ENCODE peak calls at places on chromosome 4, in four cellular contexts. P is dorsolateral prefrontal cortex, S is omental fat pad, G is Panc1. Z is an unnamed sample.

GRCh38 chr4:36322921-36323354 is 41.5 kb downstream of the DTHD1 start:
- DNase-seq in S (no peak), G (no peak), P (no peak), Z (no peak)

GRCh38 chr4:56927196-56927595 is 19.5 kb downstream of the REST start:
- DNase-seq in P (no peak), G (no peak), S (no peak), Z (no peak)

GRCh38 chr4:100391086-100391485 is 126.7 kb downstream of the EMCN start:
- DNase-seq in S (no peak), G (no peak), P (no peak), Z (no peak)

GRCh38 chr4:173181769-173182374 is 13.3 kb downstream of the GALNT7 start:
- DNase-seq in G (no peak), S (no peak), P (no peak), Z (no peak)

GRCh38 chr4:85658766-85659439 is 184.0 kb downstream of the ARHGAP24 start:
- DNase-seq in S (no peak), G (no peak), P (no peak), Z (no peak)

GRCh38 chr4:54941994-54942552 is 183.3 kb downstream of the KDR start:
- DNase-seq in P (no peak), G (no peak), S (no peak), Z (no peak)

GRCh38 chr4:6953751-6954380 is 44.2 kb downstream of the TBC1D14 start:
- DNase-seq in P (peak; percentile 67), G (no peak), S (no peak), Z (no peak)

GRCh38 chr4:89509708-89510269 is 202.2 kb upstream of the GPRIN3 start:
- DNase-seq in S (no peak), G (no peak), P (no peak), Z (no peak)

GRCh38 chr4:172485007-172485406 is 671.8 kb downstream of the GALNTL6 start:
- DNase-seq in G (no peak), S (no peak), P (no peak), Z (no peak)

GRCh38 chr4:112374850-112375249 is 77.7 kb downstream of the ALPK1 start:
- DNase-seq in P (no peak), S (no peak), G (no peak), Z (no peak)

GRCh38 chr4:73257995-73258667 is 467 bp downstream of the ANKRD17 start:
- DNase-seq in S (no peak), P (no peak), G (no peak), Z (peak; percentile 20)

GRCh38 chr4:162640152-162640551 is 476.4 kb upstream of the FSTL5 start:
- DNase-seq in P (no peak), S (no peak), G (no peak), Z (no peak)

GRCh38 chr4:162650166-162650565 is 486.4 kb upstream of the FSTL5 start:
- DNase-seq in G (no peak), P (no peak), S (no peak), Z (no peak)

GRCh38 chr4:162644346-162644745 is 480.5 kb upstream of the FSTL5 start:
- DNase-seq in G (no peak), P (no peak), S (no peak), Z (no peak)

GRCh38 chr4:162645381-162645780 is 481.6 kb upstream of the FSTL5 start:
- DNase-seq in G (no peak), S (no peak), P (no peak), Z (no peak)
- TF ChIP-seq CTCF in G (peak; percentile 22), S (no peak), P (no peak), Z (peak; percentile 54)

GRCh38 chr4:2340272-2341061 is 78.0 kb downstream of the ZFYVE28 start:
- DNase-seq in G (no peak), S (no peak), P (no peak), Z (peak; percentile 5)

GRCh38 chr4:2341261-2341841 is 77.1 kb downstream of the ZFYVE28 start:
- DNase-seq in G (no peak), S (no peak), P (peak; percentile 28), Z (peak; percentile 7)

GRCh38 chr4:2343476-2343875 is 75.0 kb downstream of the ZFYVE28 start:
- DNase-seq in S (no peak), G (no peak), P (peak; percentile 14), Z (no peak)

GRCh38 chr4:2339458-2340271 is 77.8 kb upstream of the MXD4 start:
- DNase-seq in G (no peak), S (no peak), P (peak; percentile 17), Z (peak; percentile 8)

DNA sequence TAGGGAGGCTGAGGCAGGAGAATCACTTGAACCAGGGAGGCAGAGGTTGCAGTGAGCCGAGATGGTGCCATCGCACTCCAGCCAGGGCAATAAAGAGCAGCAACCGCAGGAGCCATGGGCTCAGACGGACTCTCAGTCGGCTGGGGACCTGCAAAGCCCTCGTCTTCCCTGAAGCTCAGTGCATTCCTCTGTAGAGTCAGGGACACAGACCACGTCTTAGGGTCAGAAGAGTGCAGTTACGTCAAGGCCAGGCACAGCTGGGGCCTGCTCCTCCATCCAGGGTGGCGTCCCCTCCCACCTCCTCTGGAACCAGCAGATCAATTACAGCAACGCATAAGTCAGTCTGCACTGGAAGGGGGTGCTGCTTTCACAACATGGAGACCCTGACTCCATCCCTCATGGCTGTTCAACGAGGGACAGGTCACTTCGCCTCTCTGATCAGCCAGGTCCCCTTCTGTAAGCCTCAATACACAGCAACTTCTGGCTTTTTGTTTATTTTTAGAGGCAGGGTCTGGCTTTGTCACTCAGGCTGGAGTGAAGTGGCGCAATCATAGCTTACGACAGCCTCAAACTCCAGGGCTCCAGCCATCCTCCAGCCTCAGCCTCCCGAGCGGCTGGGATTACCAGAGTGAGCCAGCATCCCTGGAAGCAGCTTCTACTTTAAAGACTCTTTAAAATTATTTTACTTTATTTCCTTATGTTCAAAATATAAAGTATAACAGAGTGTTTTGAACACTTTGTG is 76.4 kb downstream of the ZFYVE28 start:
- DNase-seq in G (no peak), S (no peak), P (no peak), Z (no peak)
- TF ChIP-seq CTCF in G (no peak), S (no peak), P (no peak), Z (no peak)

GRCh38 chr4:31518796-31519250 is 798.7 kb downstream of the PCDH7 start:
- DNase-seq in G (no peak), S (no peak), P (no peak), Z (no peak)
- TF ChIP-seq CTCF in G (no peak), S (no peak), P (no peak), Z (no peak)

DNA sequence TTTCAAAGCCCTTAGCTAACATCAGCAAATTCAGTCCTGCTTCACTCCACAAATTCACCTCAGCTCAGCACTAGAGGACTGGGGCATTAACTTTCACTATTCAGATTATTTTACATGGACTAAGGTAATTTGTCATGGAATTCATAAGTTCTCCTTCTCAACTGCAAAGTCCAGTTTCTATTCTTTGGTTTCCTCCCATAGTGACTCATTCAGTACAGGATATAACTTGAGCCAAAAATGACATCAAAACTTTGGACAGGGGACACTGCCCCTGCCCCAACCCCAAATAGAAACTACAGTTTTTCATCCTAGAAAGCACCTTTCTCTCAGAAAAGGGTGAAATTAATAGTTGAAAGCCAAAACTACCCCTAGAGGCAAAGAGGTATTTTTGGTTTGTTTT is 52.7 kb downstream of the COX7B2 start:
- DNase-seq in S (no peak), P (no peak), G (no peak), Z (no peak)
- TF ChIP-seq CTCF in S (no peak), P (no peak), G (no peak), Z (no peak)

GRCh38 chr4:82681759-82682158 is 116.8 kb downstream of the SCD5 start:
- DNase-seq in G (no peak), S (no peak), P (no peak), Z (no peak)

GRCh38 chr4:82678046-82678445 is 116.3 kb upstream of the TMEM150C start:
- DNase-seq in G (no peak), S (no peak), P (no peak), Z (no peak)

GRCh38 chr4:82680834-82681233 is 117.8 kb downstream of the SCD5 start:
- DNase-seq in G (no peak), S (no peak), P (no peak), Z (no peak)

GRCh38 chr4:82677327-82677726 is 115.5 kb upstream of the TMEM150C start:
- DNase-seq in S (no peak), G (no peak), P (no peak), Z (no peak)

DNA sequence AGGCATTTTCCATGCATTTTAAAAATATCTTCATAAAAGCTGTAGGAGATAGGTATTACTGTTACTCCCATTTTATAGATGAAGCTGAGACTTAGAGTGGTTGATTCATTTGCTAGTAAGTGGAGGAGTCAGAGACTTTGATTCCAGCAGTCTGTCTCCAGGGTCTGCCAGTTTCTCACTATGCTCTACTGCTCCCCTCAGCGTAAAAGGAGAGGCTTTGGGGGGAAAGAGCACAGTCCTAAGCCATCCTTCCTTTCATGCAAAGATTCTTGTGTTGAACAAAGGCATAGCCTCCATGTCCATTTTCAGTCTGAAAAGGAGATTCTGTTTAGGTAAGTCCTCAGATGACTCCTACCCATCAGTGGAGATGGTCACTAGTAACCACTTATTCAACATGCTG is 117.7 kb upstream of the TMEM150C start:
- DNase-seq in G (no peak), P (no peak), S (no peak), Z (no peak)
- TF ChIP-seq CTCF in G (no peak), P (no peak), S (no peak), Z (no peak)

GRCh38 chr4:105496899-105497298 is 23.0 kb upstream of the PPA2 start:
- DNase-seq in S (no peak), P (no peak), G (no peak), Z (no peak)
- TF ChIP-seq CTCF in S (no peak), P (no peak), G (no peak), Z (no peak)

DNA sequence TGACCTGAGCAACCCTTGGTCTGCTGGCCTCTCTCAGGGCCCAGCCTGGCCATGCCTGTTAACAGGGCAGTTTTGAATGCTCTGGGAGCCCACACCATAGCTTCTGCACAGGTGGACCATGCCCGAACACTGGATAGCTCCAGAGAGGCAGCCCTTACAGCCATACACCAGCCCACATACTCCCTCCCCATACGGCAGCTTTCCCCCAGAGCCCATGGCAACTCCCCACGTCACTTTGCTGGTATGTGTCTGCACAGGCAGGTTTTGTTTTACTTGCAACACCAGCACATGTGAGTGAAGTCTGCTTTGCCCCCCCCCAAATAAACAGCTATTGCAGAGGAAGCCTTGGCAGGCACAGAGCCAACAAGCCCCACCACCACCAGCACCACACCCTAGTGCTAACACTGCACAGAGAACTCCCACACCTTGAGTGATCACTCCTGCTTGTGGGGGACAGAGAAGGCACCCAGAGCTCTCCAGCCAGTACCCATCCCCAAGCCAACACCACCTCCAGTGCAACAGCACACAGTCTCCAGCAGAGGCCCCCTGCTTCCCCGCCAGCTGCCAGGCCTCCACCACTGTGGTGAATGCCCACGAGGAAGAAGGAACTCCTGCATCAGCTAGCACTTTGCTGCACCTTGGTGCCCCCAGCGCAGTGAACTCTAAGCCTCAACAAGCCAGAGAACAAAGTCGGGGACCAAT is 87.3 kb downstream of the STPG2 start:
- DNase-seq in P (no peak), G (no peak), S (no peak), Z (no peak)
- TF ChIP-seq CTCF in P (no peak), G (no peak), S (no peak), Z (no peak)